ENCODE peak calls at places on chromosomes 2 and 18, in six cellular contexts. One of them, this sample, is unnamed.

GRCh38 chr2:112540906-112541305 is 1.4 kb upstream of the POLR1B start:
- DNase-seq in GM12878: no peak
- DNase-seq in SK-N-SH: no peak
- DNase-seq in IMR-90: no peak
- DNase-seq in HepG2: no peak
- DNase-seq in K562: no peak
- DNase-seq in this sample: no peak

GRCh38 chr18:62585274-62586147 is 62.7 kb downstream of the ZCCHC2 start:
- DNase-seq in GM12878: no peak
- DNase-seq in K562: no peak
- DNase-seq in IMR-90: no peak
- DNase-seq in SK-N-SH: no peak
- DNase-seq in HepG2: no peak
- DNase-seq in this sample: no peak

GRCh38 chr2:24334245-24334633 is 26.1 kb downstream of the ITSN2 start:
- DNase-seq in GM12878: no peak
- DNase-seq in HepG2: peak; percentile 22
- DNase-seq in K562: no peak
- DNase-seq in SK-N-SH: no peak
- DNase-seq in IMR-90: peak; percentile 37
- DNase-seq in this sample: no peak

GRCh38 chr2:212832211-212833195 is 293.9 kb upstream of the ERBB4 start:
- DNase-seq in IMR-90: no peak
- DNase-seq in K562: no peak
- DNase-seq in SK-N-SH: peak; percentile 7
- DNase-seq in GM12878: no peak
- DNase-seq in HepG2: no peak
- DNase-seq in this sample: no peak

GRCh38 chr2:165745916-165746315 is 48.1 kb downstream of the GALNT3 start:
- DNase-seq in K562: no peak
- DNase-seq in IMR-90: no peak
- DNase-seq in HepG2: no peak
- DNase-seq in GM12878: no peak
- DNase-seq in SK-N-SH: no peak
- DNase-seq in this sample: no peak

GRCh38 chr2:49360051-49360767 is 205.9 kb upstream of the FSHR start:
- DNase-seq in HepG2: no peak
- DNase-seq in K562: no peak
- DNase-seq in SK-N-SH: peak; percentile 65
- DNase-seq in GM12878: no peak
- DNase-seq in IMR-90: no peak
- DNase-seq in this sample: no peak

GRCh38 chr18:65235966-65236634 is 514.7 kb upstream of the CDH7 start:
- DNase-seq in SK-N-SH: peak; percentile 7
- DNase-seq in IMR-90: no peak
- DNase-seq in GM12878: no peak
- DNase-seq in HepG2: no peak
- DNase-seq in K562: no peak
- DNase-seq in this sample: no peak

GRCh38 chr2:41782306-41783158 is 265.3 kb upstream of the PKDCC start:
- DNase-seq in SK-N-SH: peak; percentile 55
- DNase-seq in GM12878: peak; percentile 15
- DNase-seq in K562: peak; percentile 28
- DNase-seq in HepG2: peak; percentile 41
- DNase-seq in IMR-90: peak; percentile 30
- DNase-seq in this sample: peak; percentile 53

GRCh38 chr2:37711831-37712230 is 40.4 kb upstream of the CDC42EP3 start:
- DNase-seq in HepG2: no peak
- DNase-seq in IMR-90: peak; percentile 90
- DNase-seq in K562: no peak
- DNase-seq in GM12878: no peak
- DNase-seq in SK-N-SH: no peak
- DNase-seq in this sample: no peak

GRCh38 chr2:182822733-182823132 is 43.7 kb downstream of the FRZB start:
- DNase-seq in GM12878: no peak
- DNase-seq in HepG2: no peak
- DNase-seq in SK-N-SH: peak; percentile 3
- DNase-seq in IMR-90: no peak
- DNase-seq in K562: no peak
- DNase-seq in this sample: no peak

DNA sequence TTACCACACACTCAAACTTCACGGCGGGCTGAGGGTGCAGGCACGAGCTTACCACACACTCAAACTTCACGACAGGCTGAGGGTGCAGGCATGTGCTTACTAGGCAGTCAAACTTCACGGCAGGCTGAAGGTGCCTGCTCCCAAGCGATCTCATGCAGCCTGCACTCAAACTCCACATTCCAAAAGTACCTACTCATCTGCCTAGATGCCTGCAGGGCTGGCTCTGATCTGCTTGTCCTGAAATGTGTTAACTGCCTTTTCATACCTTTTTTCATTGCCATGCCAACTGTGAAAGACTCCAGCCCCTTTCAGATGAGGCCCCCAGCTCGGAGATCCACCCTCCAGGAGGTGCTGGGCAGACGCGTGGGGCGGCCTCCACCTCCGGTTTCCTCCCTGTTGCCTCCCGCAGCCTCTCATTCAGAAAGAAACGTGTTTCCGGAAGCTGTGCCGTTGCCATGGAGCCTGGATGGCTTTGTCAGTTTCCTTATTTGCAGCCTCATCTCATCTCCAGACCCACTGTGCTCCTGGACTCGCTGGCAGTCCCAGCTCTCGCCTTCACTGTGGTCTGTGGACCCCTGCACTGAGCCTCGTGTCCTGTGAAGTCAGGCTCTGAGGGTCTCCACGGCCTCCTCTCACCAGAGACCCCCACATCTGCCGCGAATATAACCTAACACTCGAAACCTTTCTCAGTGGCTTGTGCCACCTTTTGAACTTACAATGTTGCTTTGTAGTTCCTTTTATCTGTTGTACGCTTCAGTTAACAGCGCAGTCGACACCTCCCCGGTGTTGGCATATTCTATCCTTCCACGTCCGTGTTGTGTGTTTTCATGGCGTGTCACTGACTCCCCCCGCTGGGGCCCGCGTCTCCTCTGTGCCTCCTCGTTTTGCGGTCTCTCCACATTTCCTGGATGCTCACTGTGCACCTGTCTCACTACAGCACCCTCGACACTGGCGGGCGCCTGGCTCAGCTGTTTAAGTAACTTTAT is 106.1 kb upstream of the ALKAL2 start:
- DNase-seq in HepG2: no peak
- DNase-seq in K562: no peak
- DNase-seq in GM12878: no peak
- DNase-seq in SK-N-SH: no peak
- DNase-seq in IMR-90: no peak
- DNase-seq in this sample: no peak
- H3K9me3 ChIP-seq in HepG2: peaks cover 10% of the 10 kb centered on the region
- H3K9me3 ChIP-seq in K562: peaks cover 6% of the 10 kb centered on the region
- H3K9me3 ChIP-seq in GM12878: no peaks in the 10 kb centered on the region
- H3K9me3 ChIP-seq in SK-N-SH: peaks cover 10% of the 10 kb centered on the region
- H3K9me3 ChIP-seq in IMR-90: peaks cover 45% of the 10 kb centered on the region
- H3K9me3 ChIP-seq in this sample: peaks cover 22% of the 10 kb centered on the region

GRCh38 chr2:122433123-122433754 is 677.8 kb downstream of the TSN start:
- DNase-seq in HepG2: peak; percentile 84
- DNase-seq in K562: no peak
- DNase-seq in IMR-90: no peak
- DNase-seq in GM12878: peak; percentile 13
- DNase-seq in SK-N-SH: no peak
- DNase-seq in this sample: no peak
- TF ChIP-seq SMC3 in HepG2: no peak
- TF ChIP-seq SMC3 in K562: no peak
- TF ChIP-seq SMC3 in IMR-90: no peak
- TF ChIP-seq SMC3 in GM12878: no peak
- TF ChIP-seq SMC3 in SK-N-SH: no peak
- TF ChIP-seq SMC3 in this sample: no peak

DNA sequence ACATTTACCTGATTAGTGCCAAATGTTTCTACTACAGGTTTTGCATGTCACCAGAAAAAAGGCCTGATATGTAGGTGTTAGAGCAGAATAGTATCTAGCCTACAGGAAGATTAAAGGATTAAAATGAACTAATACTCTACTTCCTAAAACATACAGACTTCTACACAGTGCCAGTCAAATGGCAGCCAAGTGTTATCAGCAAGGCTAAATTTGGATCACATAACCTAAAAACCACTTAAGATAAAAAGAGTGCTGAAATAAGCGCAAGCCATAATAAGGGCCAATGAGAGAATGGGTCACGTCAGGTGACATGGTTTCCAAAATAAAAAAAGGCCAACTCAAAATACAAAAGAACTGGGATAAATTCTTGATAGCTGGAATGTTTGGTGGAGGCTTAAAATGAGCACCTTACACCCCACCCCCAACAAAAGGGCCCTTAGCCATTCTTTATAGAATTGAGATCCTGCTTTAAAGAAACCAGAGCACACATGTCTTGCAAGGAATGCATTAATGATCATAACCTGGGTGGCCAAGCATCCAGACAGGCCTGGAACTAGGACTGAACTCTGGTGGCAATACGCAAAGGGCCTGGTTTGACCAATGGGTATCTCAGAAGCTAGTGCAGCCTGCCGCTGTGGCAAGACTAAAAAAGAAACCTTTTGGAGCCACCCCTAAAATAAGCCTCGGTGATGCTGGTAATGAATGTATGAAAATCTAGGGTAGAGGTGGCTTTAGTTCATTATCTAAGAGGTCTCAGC is 32.4 kb downstream of the IRS1 start:
- DNase-seq in GM12878: no peak
- DNase-seq in IMR-90: no peak
- DNase-seq in SK-N-SH: no peak
- DNase-seq in K562: no peak
- DNase-seq in HepG2: no peak
- DNase-seq in this sample: no peak
- H3K9me3 ChIP-seq in GM12878: no peaks in the 10 kb centered on the region
- H3K9me3 ChIP-seq in IMR-90: no peaks in the 10 kb centered on the region
- H3K9me3 ChIP-seq in SK-N-SH: no peaks in the 10 kb centered on the region
- H3K9me3 ChIP-seq in K562: no peaks in the 10 kb centered on the region
- H3K9me3 ChIP-seq in HepG2: no peaks in the 10 kb centered on the region
- H3K9me3 ChIP-seq in this sample: peaks cover 8% of the 10 kb centered on the region

GRCh38 chr2:136117391-136117841 is 533 bp downstream of the CXCR4 start:
- DNase-seq in GM12878: no peak
- DNase-seq in K562: peak; percentile 28
- DNase-seq in HepG2: no peak
- DNase-seq in IMR-90: peak; percentile 26
- DNase-seq in SK-N-SH: peak; percentile 71
- DNase-seq in this sample: peak; percentile 52
- TF ChIP-seq SMC3 in GM12878: no peak
- TF ChIP-seq SMC3 in K562: no peak
- TF ChIP-seq SMC3 in HepG2: no peak
- TF ChIP-seq SMC3 in IMR-90: no peak
- TF ChIP-seq SMC3 in SK-N-SH: peak; percentile 2
- TF ChIP-seq SMC3 in this sample: peak; percentile 17

GRCh38 chr18:11487390-11487789 is 122.0 kb upstream of the SLC35G4 start:
- DNase-seq in SK-N-SH: peak; percentile 7
- DNase-seq in GM12878: no peak
- DNase-seq in IMR-90: no peak
- DNase-seq in K562: no peak
- DNase-seq in HepG2: no peak
- DNase-seq in this sample: no peak

GRCh38 chr18:11488175-11488574 is 121.2 kb upstream of the SLC35G4 start:
- DNase-seq in GM12878: no peak
- DNase-seq in SK-N-SH: no peak
- DNase-seq in HepG2: no peak
- DNase-seq in K562: no peak
- DNase-seq in IMR-90: peak; percentile 41
- DNase-seq in this sample: no peak

GRCh38 chr18:11482271-11482670 is 127.1 kb upstream of the SLC35G4 start:
- DNase-seq in SK-N-SH: no peak
- DNase-seq in GM12878: no peak
- DNase-seq in K562: no peak
- DNase-seq in IMR-90: no peak
- DNase-seq in HepG2: no peak
- DNase-seq in this sample: no peak
- H3K9me3 ChIP-seq in SK-N-SH: no peaks in the 10 kb centered on the region
- H3K9me3 ChIP-seq in GM12878: no peaks in the 10 kb centered on the region
- H3K9me3 ChIP-seq in K562: no peaks in the 10 kb centered on the region
- H3K9me3 ChIP-seq in IMR-90: no peaks in the 10 kb centered on the region
- H3K9me3 ChIP-seq in HepG2: no peaks in the 10 kb centered on the region
- H3K9me3 ChIP-seq in this sample: no peaks in the 10 kb centered on the region

GRCh38 chr18:79650959-79651358 is 28.6 kb upstream of the CTDP1 start:
- DNase-seq in GM12878: no peak
- DNase-seq in K562: no peak
- DNase-seq in HepG2: no peak
- DNase-seq in SK-N-SH: no peak
- DNase-seq in IMR-90: no peak
- DNase-seq in this sample: no peak
- TF ChIP-seq SMC3 in GM12878: no peak
- TF ChIP-seq SMC3 in K562: no peak
- TF ChIP-seq SMC3 in HepG2: no peak
- TF ChIP-seq SMC3 in SK-N-SH: no peak
- TF ChIP-seq SMC3 in IMR-90: no peak
- TF ChIP-seq SMC3 in this sample: no peak

GRCh38 chr2:95220449-95220848 is 13.1 kb downstream of the ZNF892 start:
- DNase-seq in HepG2: no peak
- DNase-seq in GM12878: no peak
- DNase-seq in K562: no peak
- DNase-seq in SK-N-SH: no peak
- DNase-seq in IMR-90: no peak
- DNase-seq in this sample: no peak

DNA sequence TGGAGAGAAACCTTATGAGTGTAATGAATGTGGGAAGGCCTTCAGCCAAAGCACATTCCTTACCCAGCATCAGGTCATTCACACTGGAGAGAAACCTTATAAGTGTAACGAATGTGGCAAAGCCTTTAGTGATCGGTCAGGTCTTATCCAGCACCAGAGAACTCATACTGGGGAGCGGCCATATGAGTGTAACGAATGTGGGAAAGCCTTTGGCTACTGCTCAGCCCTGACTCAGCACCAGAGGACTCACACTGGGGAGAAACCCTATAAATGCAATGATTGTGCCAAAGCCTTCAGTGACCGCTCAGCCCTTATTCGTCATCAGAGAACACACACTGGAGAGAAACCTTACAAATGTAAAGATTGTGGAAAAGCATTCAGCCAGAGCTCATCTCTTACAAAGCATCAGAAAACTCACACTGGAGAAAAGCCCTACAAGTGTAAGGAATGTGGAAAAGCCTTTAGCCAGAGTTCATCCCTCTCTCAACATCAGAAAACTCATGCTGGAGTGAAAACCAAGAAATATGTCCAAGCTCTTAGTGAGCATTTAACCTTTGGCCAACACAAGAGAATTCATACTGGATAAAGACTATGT is 7.8 kb downstream of the ZNF892 start:
- DNase-seq in IMR-90: no peak
- DNase-seq in K562: no peak
- DNase-seq in GM12878: no peak
- DNase-seq in HepG2: no peak
- DNase-seq in SK-N-SH: no peak
- DNase-seq in this sample: peak; percentile 13
- H3K9me3 ChIP-seq in IMR-90: peaks cover 67% of the 10 kb centered on the region
- H3K9me3 ChIP-seq in K562: peaks cover 9% of the 10 kb centered on the region
- H3K9me3 ChIP-seq in GM12878: peaks cover 42% of the 10 kb centered on the region
- H3K9me3 ChIP-seq in HepG2: peaks cover 88% of the 10 kb centered on the region
- H3K9me3 ChIP-seq in SK-N-SH: peaks cover 20% of the 10 kb centered on the region
- H3K9me3 ChIP-seq in this sample: peaks cover 97% of the 10 kb centered on the region

DNA sequence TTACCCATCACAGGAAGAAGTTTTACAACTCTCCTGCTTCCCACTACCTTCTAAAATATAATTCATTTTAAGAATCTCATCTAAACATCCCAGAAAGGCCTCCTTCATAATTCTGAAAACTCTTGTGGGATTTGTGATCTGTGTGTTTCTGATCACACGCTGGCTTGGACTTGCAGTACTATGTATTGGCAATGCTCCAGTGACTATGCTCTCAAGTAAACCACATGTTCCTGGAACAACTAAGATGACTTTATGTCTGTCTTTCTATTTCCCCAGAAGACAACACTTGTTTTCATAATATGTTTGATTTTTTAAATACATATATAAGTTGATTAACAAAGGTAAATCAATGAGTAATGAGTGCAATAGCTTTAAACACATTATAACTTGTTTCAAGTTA is 376.6 kb upstream of the NETO1 start:
- DNase-seq in GM12878: no peak
- DNase-seq in HepG2: no peak
- DNase-seq in SK-N-SH: no peak
- DNase-seq in IMR-90: peak; percentile 34
- DNase-seq in K562: no peak
- DNase-seq in this sample: no peak
- TF ChIP-seq SMC3 in GM12878: no peak
- TF ChIP-seq SMC3 in HepG2: no peak
- TF ChIP-seq SMC3 in SK-N-SH: no peak
- TF ChIP-seq SMC3 in IMR-90: no peak
- TF ChIP-seq SMC3 in K562: no peak
- TF ChIP-seq SMC3 in this sample: no peak